ENCODE peak calls at places on chromosomes 11 and 22, in seven cellular contexts. X is iris pigment epithelial cell; L is activated naive CD4-positive, alpha-beta T cell; V is stimulated activated CD8-positive, alpha-beta memory T cell treated with anti-CD3 and anti-CD28 coated beads, Interleukin-2, amount 100 ng/mL, for 1 hour; M is GM04504; U is AG08395; N is activated effector memory CD4-positive, alpha-beta T cell treated with anti-CD3 and anti-CD28 coated beads, Interleukin-2, amount 50 U/mL, for 16 hours. G is an unnamed sample.

GRCh38 chr11:48116843-48117242 is 99.8 kb upstream of the OR4B1 start:
- DNase-seq in X (no peak), L (no peak), V (no peak), M (no peak), U (peak; percentile 38), N (no peak), G (peak; percentile 77)

GRCh38 chr22:20438066-20438677 is 547 bp upstream of the SCARF2 start:
- DNase-seq in X (peak; percentile 61), L (no peak), V (no peak), M (no peak), U (peak; percentile 62), N (peak; percentile 61), G (no peak)

GRCh38 chr11:69828971-69829344 is 9.7 kb upstream of the FGF3 start:
- DNase-seq in X (no peak), L (no peak), V (no peak), M (no peak), U (no peak), N (no peak), G (no peak)

GRCh38 chr11:123218451-123218850 is 23.4 kb upstream of the CLMP start:
- DNase-seq in X (peak; percentile 50), L (no peak), V (no peak), M (no peak), U (no peak), N (no peak), G (no peak)

GRCh38 chr22:29003975-29004646 is 57.5 kb downstream of the C22orf31 start:
- DNase-seq in X (no peak), L (no peak), V (no peak), M (no peak), U (no peak), N (no peak), G (no peak)

GRCh38 chr11:84855846-84856245 is 771.3 kb downstream of the DLG2 start:
- DNase-seq in X (peak; percentile 67), L (no peak), V (no peak), M (peak; percentile 25), U (peak; percentile 70), N (no peak), G (no peak)

GRCh38 chr11:76048763-76049162 is 157.5 kb downstream of the WNT11 start:
- DNase-seq in X (no peak), L (no peak), V (no peak), M (no peak), U (no peak), N (no peak), G (peak; percentile 61)

GRCh38 chr22:50063589-50064393 is 5.7 kb upstream of the TTLL8 start:
- DNase-seq in X (no peak), L (no peak), V (no peak), M (no peak), U (no peak), N (no peak), G (no peak)

GRCh38 chr11:113114452-113115027 is 153.3 kb downstream of the NCAM1 start:
- DNase-seq in X (peak; percentile 71), L (no peak), V (no peak), M (peak; percentile 24), U (peak; percentile 69), N (no peak), G (peak; percentile 67)

GRCh38 chr22:24060375-24060788 is 49.3 kb downstream of the CABIN1 start:
- DNase-seq in X (peak; percentile 99), L (no peak), V (no peak), M (peak; percentile 86), U (peak; percentile 96), N (no peak), G (no peak)

GRCh38 chr11:3802016-3802790 is 4.8 kb upstream of the NUP98 start:
- DNase-seq in X (no peak), L (no peak), V (no peak), M (no peak), U (no peak), N (no peak), G (no peak)

GRCh38 chr11:15159085-15159484 is 44.4 kb downstream of the INSC start:
- DNase-seq in X (peak; percentile 52), L (no peak), V (no peak), M (no peak), U (peak; percentile 54), N (no peak), G (peak; percentile 79)

GRCh38 chr22:39223091-39223710 is 21.6 kb downstream of the PDGFB start:
- DNase-seq in X (no peak), L (no peak), V (no peak), M (no peak), U (no peak), N (no peak), G (no peak)

GRCh38 chr11:14065153-14065552 is 102.6 kb downstream of the SPON1 start:
- DNase-seq in X (no peak), L (no peak), V (no peak), M (no peak), U (no peak), N (peak; percentile 64), G (no peak)

GRCh38 chr11:62974848-62975522 is 9.8 kb downstream of the SLC22A6 start:
- DNase-seq in X (peak; percentile 12), L (no peak), V (no peak), M (no peak), U (no peak), N (no peak), G (peak; percentile 71)

GRCh38 chr22:32444068-32444467 is 20.2 kb downstream of the BPIFC start:
- DNase-seq in X (peak; percentile 5), L (no peak), V (no peak), M (no peak), U (no peak), N (no peak), G (peak; percentile 68)

GRCh38 chr11:60500276-60500935 is 7.8 kb downstream of the MS4A12 start:
- DNase-seq in X (peak; percentile 1), L (no peak), V (no peak), M (no peak), U (no peak), N (no peak), G (peak; percentile 39)

GRCh38 chr22:27723150-27723549 is 78.4 kb downstream of the MN1 start:
- DNase-seq in X (no peak), L (no peak), V (no peak), M (no peak), U (no peak), N (no peak), G (no peak)

GRCh38 chr11:67632982-67633755 is 3.4 kb upstream of the NUDT8 start:
- DNase-seq in X (no peak), L (no peak), V (no peak), M (no peak), U (no peak), N (peak; percentile 60), G (no peak)

GRCh38 chr11:126355324-126355925 is at the start of gene ST3GAL4:
- DNase-seq in X (peak; percentile 66), L (no peak), V (peak; percentile 47), M (no peak), U (peak; percentile 82), N (peak; percentile 87), G (peak; percentile 85)

GRCh38 chr11:95076416-95076815 is 9.7 kb downstream of the SRSF8 start:
- DNase-seq in X (peak; percentile 97), L (no peak), V (no peak), M (no peak), U (no peak), N (no peak), G (no peak)

GRCh38 chr22:28759861-28760560 is 12.5 kb upstream of the CCDC117 start:
- DNase-seq in X (no peak), L (no peak), V (no peak), M (no peak), U (no peak), N (no peak), G (no peak)

GRCh38 chr11:63574856-63575602 is 11.8 kb upstream of the PLAAT2 start:
- DNase-seq in X (peak; percentile 27), L (no peak), V (no peak), M (no peak), U (no peak), N (no peak), G (no peak)

GRCh38 chr11:60363542-60364525 is 14.5 kb upstream of the MS4A7 start:
- DNase-seq in X (peak; percentile 34), L (peak; percentile 2), V (peak; percentile 32), M (peak; percentile 9), U (peak; percentile 53), N (peak; percentile 78), G (peak; percentile 95)

GRCh38 chr11:57456960-57457642 is 3.2 kb upstream of the RTN4RL2 start:
- DNase-seq in X (peak; percentile 78), L (peak; percentile 43), V (peak; percentile 52), M (peak; percentile 58), U (peak; percentile 89), N (peak; percentile 91), G (peak; percentile 88)

GRCh38 chr22:25372000-25372595 is 152.7 kb downstream of the CRYBB2 start:
- DNase-seq in X (no peak), L (no peak), V (no peak), M (no peak), U (no peak), N (no peak), G (no peak)

GRCh38 chr11:77181799-77182541 is 53.9 kb downstream of the MYO7A start:
- DNase-seq in X (no peak), L (no peak), V (no peak), M (no peak), U (no peak), N (no peak), G (no peak)

GRCh38 chr22:32473388-32473952 is 1.1 kb upstream of the FBXO7 start:
- DNase-seq in X (peak; percentile 67), L (no peak), V (no peak), M (peak; percentile 25), U (peak; percentile 43), N (peak; percentile 65), G (peak; percentile 81)

GRCh38 chr11:103234974-103235373 is 125.7 kb downstream of the DYNC2H1 start:
- DNase-seq in X (peak; percentile 78), L (no peak), V (no peak), M (peak; percentile 38), U (peak; percentile 13), N (no peak), G (no peak)

GRCh38 chr11:13775471-13775870 is 107.0 kb downstream of the FAR1 start:
- DNase-seq in X (no peak), L (no peak), V (no peak), M (no peak), U (no peak), N (no peak), G (no peak)

GRCh38 chr22:36197601-36198146 is 3.9 kb downstream of the APOL4 start:
- DNase-seq in X (peak; percentile 26), L (no peak), V (no peak), M (no peak), U (no peak), N (no peak), G (no peak)

GRCh38 chr11:9903579-9903978 is 239.7 kb downstream of the SWAP70 start:
- DNase-seq in X (no peak), L (no peak), V (no peak), M (no peak), U (no peak), N (no peak), G (no peak)

GRCh38 chr11:16632295-16633200 is 105.9 kb upstream of the C11orf58 start:
- DNase-seq in X (peak; percentile 38), L (no peak), V (no peak), M (no peak), U (no peak), N (no peak), G (peak; percentile 62)

GRCh38 chr11:120334894-120335462 is 1.2 kb upstream of the ARHGEF12 start:
- DNase-seq in X (peak; percentile 92), L (no peak), V (no peak), M (no peak), U (peak; percentile 58), N (peak; percentile 75), G (peak; percentile 85)

GRCh38 chr11:6618117-6619020 is 853 bp downstream of the TPP1 start:
- DNase-seq in X (peak; percentile 89), L (no peak), V (peak; percentile 54), M (peak; percentile 62), U (peak; percentile 76), N (peak; percentile 90), G (peak; percentile 59)